ENCODE peak calls at places on chromosomes 11 and 22, in five cellular contexts. One of them, this sample, is unnamed.

GRCh38 chr11:34105957-34106504 is 602 bp downstream of the NAT10 start:
- DNase-seq in HCT116: no peak
- DNase-seq in GM12878: no peak
- DNase-seq in H1: no peak
- DNase-seq in HepG2: peak
- DNase-seq in this sample: peak

GRCh38 chr11:79439430-79439892 is 1.4 kb downstream of the TENM4 start:
- DNase-seq in HCT116: no peak
- DNase-seq in H1: no peak
- DNase-seq in GM12878: no peak
- DNase-seq in HepG2: no peak
- DNase-seq in this sample: no peak

GRCh38 chr22:39956932-39957664 is 3.1 kb upstream of the TMA7B start:
- DNase-seq in GM12878: peak
- DNase-seq in HepG2: no peak
- DNase-seq in H1: no peak
- DNase-seq in HCT116: no peak
- DNase-seq in this sample: no peak

GRCh38 chr11:103798456-103798855 is 238.0 kb upstream of the DDI1 start:
- DNase-seq in H1: no peak
- DNase-seq in GM12878: no peak
- DNase-seq in HepG2: no peak
- DNase-seq in HCT116: no peak
- DNase-seq in this sample: no peak

GRCh38 chr11:6568191-6568918 is 35.1 kb downstream of the RRP8 start:
- DNase-seq in H1: peak
- DNase-seq in HepG2: no peak
- DNase-seq in HCT116: no peak
- DNase-seq in GM12878: no peak
- DNase-seq in this sample: peak

GRCh38 chr11:2533642-2534115 is 88.9 kb downstream of the KCNQ1 start:
- DNase-seq in HCT116: peak
- DNase-seq in GM12878: no peak
- DNase-seq in H1: peak
- DNase-seq in HepG2: peak
- DNase-seq in this sample: peak

GRCh38 chr11:117877120-117877784 is 794 bp upstream of the FXYD6 start:
- DNase-seq in HepG2: no peak
- DNase-seq in HCT116: no peak
- DNase-seq in GM12878: no peak
- DNase-seq in H1: no peak
- DNase-seq in this sample: no peak

GRCh38 chr11:90525962-90526361 is 303.1 kb upstream of the CHORDC1 start:
- DNase-seq in H1: no peak
- DNase-seq in GM12878: no peak
- DNase-seq in HCT116: no peak
- DNase-seq in HepG2: no peak
- DNase-seq in this sample: no peak

GRCh38 chr11:19060629-19061028 is at the start of gene MRGPRX2:
- DNase-seq in HCT116: no peak
- DNase-seq in HepG2: no peak
- DNase-seq in H1: no peak
- DNase-seq in GM12878: no peak
- DNase-seq in this sample: no peak

GRCh38 chr22:43953988-43954771 is 1.1 kb upstream of the SAMM50 start:
- DNase-seq in H1: no peak
- DNase-seq in GM12878: no peak
- DNase-seq in HepG2: no peak
- DNase-seq in HCT116: no peak
- DNase-seq in this sample: no peak

GRCh38 chr11:68331338-68331947 is 19.1 kb downstream of the LRP5 start:
- DNase-seq in HepG2: peak
- DNase-seq in H1: no peak
- DNase-seq in GM12878: no peak
- DNase-seq in HCT116: no peak
- DNase-seq in this sample: no peak

DNA sequence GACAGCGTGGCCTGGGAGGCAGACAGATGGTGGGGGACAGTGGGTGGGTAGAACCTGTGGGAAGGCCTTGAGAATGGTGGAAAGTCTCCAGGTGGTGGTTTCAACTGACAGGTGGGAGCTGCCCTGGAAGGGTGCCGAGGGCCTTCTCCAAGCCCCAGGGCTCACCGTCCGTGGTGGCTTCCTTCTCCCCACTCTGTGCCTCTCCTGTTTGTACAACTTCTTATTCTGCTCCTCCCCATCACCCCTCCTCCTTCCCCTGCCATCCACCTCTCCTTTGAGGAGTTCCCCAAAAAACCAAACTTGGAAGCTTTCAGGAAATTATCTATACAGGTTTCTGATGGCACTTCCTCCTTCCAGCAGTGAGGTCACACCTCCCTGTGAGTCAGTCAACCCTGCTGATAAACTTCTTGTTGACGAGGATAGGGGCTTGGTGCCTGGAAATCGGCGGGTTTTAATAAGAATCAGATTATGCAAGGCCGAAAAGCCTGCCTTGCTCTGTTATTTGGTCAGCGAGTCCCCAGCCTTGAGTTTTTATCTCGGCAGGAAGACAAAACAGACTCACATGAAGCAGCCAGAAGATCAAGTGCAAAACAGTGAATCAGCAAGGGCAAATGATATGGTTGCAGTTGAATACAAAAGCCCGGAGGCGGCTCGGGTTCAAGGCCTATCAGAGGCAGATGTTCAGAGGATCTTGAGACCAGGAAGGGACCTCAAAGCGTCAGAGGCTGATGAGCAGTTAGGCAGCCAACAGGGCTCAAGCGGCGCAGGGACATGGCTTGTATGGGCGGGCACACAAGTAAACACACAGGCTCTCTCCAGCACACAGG is 9.5 kb upstream of the ST3GAL4 start:
- DNase-seq in GM12878: no peak
- DNase-seq in HepG2: no peak
- DNase-seq in HCT116: no peak
- DNase-seq in H1: no peak
- DNase-seq in this sample: peak
- TF ChIP-seq CEBPB in GM12878: no peak
- TF ChIP-seq CEBPB in HepG2: no peak
- TF ChIP-seq CEBPB in HCT116: no peak
- TF ChIP-seq CEBPB in H1: no peak
- TF ChIP-seq CEBPB in this sample: peak

GRCh38 chr22:25744694-25745093 is 2.7 kb downstream of the MYO18B start:
- DNase-seq in HepG2: no peak
- DNase-seq in HCT116: no peak
- DNase-seq in H1: no peak
- DNase-seq in GM12878: no peak
- DNase-seq in this sample: no peak
- TF ChIP-seq SRF in HepG2: no peak
- TF ChIP-seq SRF in HCT116: no peak
- TF ChIP-seq SRF in H1: no peak
- TF ChIP-seq SRF in GM12878: no peak
- TF ChIP-seq SRF in this sample: no peak

GRCh38 chr22:17110791-17111550 is 10.2 kb downstream of the TMEM121B start:
- DNase-seq in HepG2: no peak
- DNase-seq in GM12878: no peak
- DNase-seq in H1: no peak
- DNase-seq in HCT116: no peak
- DNase-seq in this sample: no peak

GRCh38 chr22:17114958-17115235 is 6.3 kb downstream of the TMEM121B start:
- DNase-seq in GM12878: no peak
- DNase-seq in HCT116: no peak
- DNase-seq in HepG2: no peak
- DNase-seq in H1: no peak
- DNase-seq in this sample: no peak

GRCh38 chr22:17113600-17113999 is 7.6 kb downstream of the TMEM121B start:
- DNase-seq in H1: no peak
- DNase-seq in HCT116: no peak
- DNase-seq in GM12878: no peak
- DNase-seq in HepG2: no peak
- DNase-seq in this sample: no peak

GRCh38 chr22:17114173-17114957 is 6.8 kb downstream of the TMEM121B start:
- DNase-seq in HCT116: no peak
- DNase-seq in GM12878: no peak
- DNase-seq in H1: no peak
- DNase-seq in HepG2: no peak
- DNase-seq in this sample: no peak

DNA sequence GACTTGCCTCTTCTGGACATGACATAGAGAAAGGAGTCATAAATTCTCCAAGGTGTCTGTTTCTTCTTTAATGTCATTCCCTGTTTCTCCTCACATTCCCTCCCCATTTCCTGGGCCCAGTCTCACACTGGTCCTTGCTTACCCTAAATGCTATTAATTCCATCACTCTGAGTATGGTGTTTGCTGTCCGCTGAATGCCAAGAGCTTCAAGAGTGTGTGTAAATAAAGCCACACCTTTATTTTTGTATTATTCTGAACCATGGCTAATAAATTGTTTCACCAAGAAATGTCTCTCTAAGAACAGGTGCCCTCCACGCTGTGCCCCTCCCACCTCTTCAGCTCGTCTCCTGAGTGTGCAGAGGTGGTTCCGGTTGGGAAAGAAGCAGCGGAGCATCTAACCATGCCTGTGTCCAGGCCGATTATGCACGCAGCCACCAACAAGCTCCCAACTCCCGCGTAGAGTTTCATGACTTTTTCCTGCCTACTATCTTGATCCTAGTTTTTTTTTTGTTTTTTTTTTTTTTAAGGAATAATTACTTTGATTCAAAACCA is 8.6 kb downstream of the TMEM121B start:
- DNase-seq in HCT116: no peak
- DNase-seq in GM12878: no peak
- DNase-seq in HepG2: no peak
- DNase-seq in H1: no peak
- DNase-seq in this sample: no peak
- H3K4me3 ChIP-seq in HCT116: no peak
- H3K4me3 ChIP-seq in GM12878: no peak
- H3K4me3 ChIP-seq in HepG2: no peak
- H3K4me3 ChIP-seq in H1: no peak
- H3K4me3 ChIP-seq in this sample: no peak

DNA sequence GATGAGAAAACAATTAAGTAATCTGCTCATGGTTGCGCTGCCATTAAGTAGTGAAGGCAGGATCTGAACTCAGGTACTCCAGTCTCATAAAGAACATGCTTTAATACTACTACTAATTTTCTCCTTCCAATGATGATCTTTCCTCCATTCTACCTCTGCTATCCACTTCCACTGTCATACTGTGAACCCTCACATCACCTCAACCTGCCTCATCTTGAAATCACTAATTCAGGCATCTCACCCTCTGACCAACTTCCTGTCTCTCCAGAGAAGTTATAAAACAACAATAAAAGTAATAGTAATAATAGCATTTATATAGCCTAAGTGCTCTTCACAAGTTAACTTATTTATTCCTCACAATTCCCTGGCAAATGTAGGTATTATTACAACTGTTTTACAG is 57.1 kb upstream of the PSMA1 start:
- DNase-seq in GM12878: no peak
- DNase-seq in HCT116: no peak
- DNase-seq in HepG2: no peak
- DNase-seq in H1: no peak
- DNase-seq in this sample: no peak
- TF ChIP-seq CEBPB in GM12878: no peak
- TF ChIP-seq CEBPB in HCT116: no peak
- TF ChIP-seq CEBPB in HepG2: no peak
- TF ChIP-seq CEBPB in H1: no peak
- TF ChIP-seq CEBPB in this sample: no peak

GRCh38 chr22:19891350-19892248 is 36.9 kb upstream of the GNB1L start:
- DNase-seq in H1: no peak
- DNase-seq in HCT116: no peak
- DNase-seq in HepG2: peak
- DNase-seq in GM12878: no peak
- DNase-seq in this sample: peak

GRCh38 chr22:19893363-19893762 is 38.7 kb upstream of the GNB1L start:
- DNase-seq in HCT116: no peak
- DNase-seq in H1: no peak
- DNase-seq in HepG2: no peak
- DNase-seq in GM12878: no peak
- DNase-seq in this sample: no peak

GRCh38 chr22:19890502-19891349 is 36.1 kb upstream of the GNB1L start:
- DNase-seq in HepG2: no peak
- DNase-seq in H1: no peak
- DNase-seq in GM12878: no peak
- DNase-seq in HCT116: no peak
- DNase-seq in this sample: no peak

GRCh38 chr22:19892249-19892879 is 37.7 kb upstream of the GNB1L start:
- DNase-seq in GM12878: no peak
- DNase-seq in HepG2: peak
- DNase-seq in H1: no peak
- DNase-seq in HCT116: no peak
- DNase-seq in this sample: peak

GRCh38 chr22:19892925-19893324 is 38.3 kb upstream of the GNB1L start:
- DNase-seq in HCT116: no peak
- DNase-seq in GM12878: no peak
- DNase-seq in H1: no peak
- DNase-seq in HepG2: no peak
- DNase-seq in this sample: no peak
- TF ChIP-seq SRF in HCT116: no peak
- TF ChIP-seq SRF in GM12878: no peak
- TF ChIP-seq SRF in H1: no peak
- TF ChIP-seq SRF in HepG2: no peak
- TF ChIP-seq SRF in this sample: no peak

DNA sequence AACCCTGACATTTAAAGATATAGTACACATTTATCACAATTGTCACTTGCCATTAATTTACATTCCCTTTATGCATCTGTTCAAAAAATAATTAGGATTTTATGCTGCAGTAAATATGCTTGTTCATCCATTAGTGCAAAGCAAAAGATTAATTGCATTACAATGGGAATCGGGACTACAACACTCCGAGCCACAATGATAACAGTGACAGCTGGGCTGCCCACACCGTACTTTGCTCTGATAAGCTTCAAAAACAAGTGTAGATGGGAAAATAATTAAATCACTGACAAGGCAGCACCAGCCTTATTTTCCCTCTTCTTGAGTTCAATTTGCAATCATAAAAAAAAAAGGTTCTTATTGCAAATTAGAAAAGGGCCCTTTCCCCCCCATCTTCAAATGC is 206.2 kb upstream of the LRRC4C start:
- DNase-seq in HCT116: no peak
- DNase-seq in HepG2: no peak
- DNase-seq in H1: no peak
- DNase-seq in GM12878: no peak
- DNase-seq in this sample: no peak
- H3K4me3 ChIP-seq in HCT116: no peak
- H3K4me3 ChIP-seq in HepG2: no peak
- H3K4me3 ChIP-seq in H1: no peak
- H3K4me3 ChIP-seq in GM12878: no peak
- H3K4me3 ChIP-seq in this sample: no peak

DNA sequence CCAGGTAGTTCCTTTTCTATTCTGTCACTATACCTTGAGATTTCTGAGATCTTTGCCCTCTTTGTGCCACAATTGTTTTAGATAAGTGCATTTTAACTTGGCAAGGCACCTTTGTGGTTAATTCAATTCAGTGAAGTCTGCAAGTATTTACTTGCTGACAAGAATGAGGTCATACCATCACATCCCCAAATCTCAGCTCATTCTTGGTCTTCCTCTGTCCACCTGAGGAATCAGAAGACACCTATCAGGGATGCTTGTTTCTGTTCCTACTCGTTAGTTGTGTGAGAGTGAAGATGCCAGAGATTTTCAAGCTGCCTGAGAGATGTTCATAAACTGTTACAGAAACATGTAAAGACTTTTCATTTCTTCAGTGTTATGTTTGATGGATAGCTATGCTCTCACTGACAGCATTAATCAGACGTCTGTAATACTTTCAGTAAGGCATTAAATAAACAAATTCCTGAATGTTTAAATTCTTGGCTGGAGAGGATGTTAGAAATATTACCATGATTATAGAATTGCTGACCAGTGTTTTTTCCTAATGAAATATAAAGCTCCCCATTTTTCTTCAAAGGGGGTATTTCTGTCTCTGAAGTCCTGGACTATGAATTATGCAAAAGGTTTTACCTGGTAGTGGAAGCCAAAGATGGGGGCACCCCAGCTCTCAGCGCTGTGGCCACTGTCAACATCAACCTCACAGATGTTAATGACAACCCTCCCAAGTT is 135.0 kb upstream of the MTNR1B start:
- DNase-seq in H1: no peak
- DNase-seq in GM12878: no peak
- DNase-seq in HCT116: no peak
- DNase-seq in HepG2: no peak
- DNase-seq in this sample: no peak
- TF ChIP-seq CEBPB in H1: no peak
- TF ChIP-seq CEBPB in GM12878: no peak
- TF ChIP-seq CEBPB in HCT116: no peak
- TF ChIP-seq CEBPB in HepG2: no peak
- TF ChIP-seq CEBPB in this sample: no peak

This sample was measured in K562.